ENCODE peak calls at places on chromosomes 13 and 19, in six cellular contexts. N, E, X, A, T and C are unnamed samples.

GRCh38 chr13:22102237-22102636 is 431.4 kb downstream of the FGF9 start:
- DNase-seq in N (no peak), E (no peak), X (no peak), A (no peak), T (no peak), C (peak)

GRCh38 chr19:7355151-7355845 is 6.6 kb downstream of the ARHGEF18 start:
- DNase-seq in N (no peak), E (peak), X (peak), A (no peak), T (no peak), C (peak)

GRCh38 chr13:100269837-100270236 is 180.9 kb downstream of the PCCA start:
- DNase-seq in N (peak), E (peak), X (peak), A (no peak), T (peak), C (peak)

GRCh38 chr13:80359459-80360297 is 18.8 kb upstream of the SPRY2 start:
- DNase-seq in N (no peak), E (no peak), X (no peak), A (no peak), T (no peak), C (peak)

GRCh38 chr19:45607071-45608029 is 5.3 kb upstream of the GPR4 start:
- DNase-seq in N (peak), E (peak), X (peak), A (peak), T (no peak), C (peak)

GRCh38 chr13:39415403-39415802 is 187.6 kb downstream of the LHFPL6 start:
- DNase-seq in N (peak), E (peak), X (no peak), A (peak), T (peak), C (peak)

GRCh38 chr13:83980322-83980721 is 98.0 kb upstream of the SLITRK1 start:
- DNase-seq in N (no peak), E (no peak), X (no peak), A (no peak), T (no peak), C (no peak)

GRCh38 chr19:35178701-35179100 is 24.2 kb downstream of the FXYD5 start:
- DNase-seq in N (no peak), E (no peak), X (no peak), A (no peak), T (no peak), C (peak)

GRCh38 chr19:45613926-45614725 is 12.1 kb upstream of the GPR4 start:
- DNase-seq in N (no peak), E (peak), X (no peak), A (peak), T (no peak), C (peak)

GRCh38 chr19:7830272-7830771 is 304 bp downstream of the EVI5L start:
- DNase-seq in N (no peak), E (no peak), X (peak), A (no peak), T (no peak), C (no peak)

GRCh38 chr13:85093808-85094207 is 705.4 kb downstream of the SLITRK6 start:
- DNase-seq in N (no peak), E (peak), X (peak), A (no peak), T (no peak), C (no peak)